ENCODE peak calls at places on chromosomes 4 and X, in nine cellular contexts. C is A549, J is spleen, W is prostate gland, P is ascending aorta, Y is tibial artery, L is lung, N is MM.1S, O is IMR-90. E is an unnamed sample. For H3K4me1, the result is how much of the 10 kb centered on the place peaks cover.

GRCh38 chr4:126106658-126107057 is 791.9 kb downstream of the FAT4 start:
- DNase-seq in C (peak), J (no peak), W (no peak), P (no peak), Y (no peak), L (no peak), N (no peak), O (no peak), E (no peak)

GRCh38 chr4:73676881-73677323 is 56.7 kb upstream of the RASSF6 start:
- DNase-seq in C (peak), J (no peak), W (peak), P (no peak), Y (no peak), L (no peak), N (no peak), O (peak), E (no peak)

GRCh38 chr4:145934434-145935047 is 4.1 kb downstream of the ZNF827 start:
- DNase-seq in C (no peak), J (no peak), W (no peak), P (no peak), Y (no peak), L (no peak), N (no peak), O (no peak), E (no peak)

GRCh38 chrX:120672389-120672788 is 42.5 kb upstream of the C1GALT1C1 start:
- DNase-seq in C (peak), J (no peak), W (no peak), P (peak), Y (peak), L (no peak), N (no peak), O (peak), E (peak)

GRCh38 chr4:183411291-183411861 is 33.1 kb upstream of the CDKN2AIP start:
- DNase-seq in C (no peak), J (peak), W (peak), P (no peak), Y (no peak), L (no peak), N (no peak), O (peak), E (no peak)

GRCh38 chr4:122672091-122672490 is 51.2 kb upstream of the IL21 start:
- DNase-seq in C (no peak), J (no peak), W (no peak), P (no peak), Y (no peak), L (no peak), N (no peak), O (no peak), E (no peak)

GRCh38 chrX:703466-704210 is 73.0 kb downstream of the SHOX start:
- DNase-seq in C (no peak), J (no peak), W (no peak), P (no peak), Y (no peak), L (no peak), N (no peak), O (no peak), E (no peak)

GRCh38 chr4:146076081-146076480 is 99.4 kb upstream of the LSM6 start:
- DNase-seq in C (no peak), J (no peak), W (no peak), P (no peak), Y (no peak), L (no peak), N (no peak), O (no peak), E (no peak)

GRCh38 chrX:118370921-118371624 is 25.2 kb downstream of the WDR44 start:
- DNase-seq in C (no peak), J (no peak), W (no peak), P (no peak), Y (no peak), L (no peak), N (no peak), O (peak), E (no peak)

GRCh38 chr4:145061325-145061920 is 36.6 kb downstream of the ANAPC10 start:
- DNase-seq in C (peak), J (no peak), W (no peak), P (no peak), Y (no peak), L (no peak), N (peak), O (peak), E (no peak)

GRCh38 chr4:104591505-104591904 is 96.8 kb upstream of the CXXC4 start:
- DNase-seq in C (no peak), J (no peak), W (no peak), P (no peak), Y (no peak), L (no peak), N (no peak), O (no peak), E (no peak)

GRCh38 chrX:41441934-41442823 is 5.0 kb upstream of the NYX start:
- DNase-seq in C (peak), J (peak), W (peak), P (peak), Y (peak), L (peak), N (peak), O (peak), E (peak)

GRCh38 chr4:137359691-137360315 is 172.5 kb downstream of the PCDH18 start:
- DNase-seq in C (no peak), J (no peak), W (no peak), P (no peak), Y (no peak), L (no peak), N (peak), O (peak), E (no peak)

GRCh38 chrX:312621-313331 is 5.8 kb downstream of the GTPBP6 start:
- DNase-seq in C (no peak), J (peak), W (no peak), P (no peak), Y (no peak), L (no peak), N (no peak), O (no peak), E (no peak)

GRCh38 chr4:180058731-180059215 is 2184.4 kb upstream of the TENM3 start:
- DNase-seq in C (peak), J (peak), W (peak), P (peak), Y (no peak), L (peak), N (peak), O (peak), E (no peak)

GRCh38 chr4:55554453-55555030 is 7.8 kb upstream of the CLOCK start:
- DNase-seq in C (peak), J (no peak), W (no peak), P (no peak), Y (no peak), L (no peak), N (peak), O (peak), E (no peak)

GRCh38 chrX:39809326-39809725 is 288.4 kb downstream of the BCOR start:
- DNase-seq in C (peak), J (no peak), W (no peak), P (no peak), Y (no peak), L (no peak), N (no peak), O (peak), E (no peak)

GRCh38 chrX:44506688-44507087 is 36.0 kb downstream of the FUNDC1 start:
- DNase-seq in C (no peak), J (no peak), W (no peak), P (no peak), Y (no peak), L (no peak), N (no peak), O (no peak), E (no peak)

GRCh38 chr4:147853706-147854105 is 121.8 kb downstream of the ARHGAP10 start:
- DNase-seq in C (no peak), J (no peak), W (no peak), P (no peak), Y (no peak), L (no peak), N (no peak), O (peak), E (no peak)

GRCh38 chr4:41620594-41621256 is 82.8 kb downstream of the LIMCH1 start:
- DNase-seq in C (no peak), J (no peak), W (no peak), P (peak), Y (no peak), L (no peak), N (no peak), O (no peak), E (no peak)

GRCh38 chr4:186144180-186144579 is 39.7 kb downstream of the FAM149A start:
- DNase-seq in C (peak), J (no peak), W (peak), P (no peak), Y (peak), L (no peak), N (peak), O (peak), E (no peak)

GRCh38 chr4:11634283-11634682 is 205.6 kb upstream of the HS3ST1 start:
- DNase-seq in C (no peak), J (no peak), W (no peak), P (no peak), Y (no peak), L (no peak), N (no peak), O (no peak), E (no peak)

GRCh38 chr4:123397276-123398150 is 918 bp downstream of the SPRY1 start:
- DNase-seq in C (peak), J (peak), W (peak), P (peak), Y (peak), L (peak), N (peak), O (peak), E (no peak)

GRCh38 chr4:168028970-168029610 is 63.2 kb upstream of the ANXA10 start:
- DNase-seq in C (no peak), J (no peak), W (no peak), P (no peak), Y (no peak), L (no peak), N (no peak), O (peak), E (no peak)

GRCh38 chr4:73653695-73654106 is 33.5 kb upstream of the RASSF6 start:
- DNase-seq in C (peak), J (no peak), W (peak), P (no peak), Y (peak), L (no peak), N (peak), O (peak), E (no peak)

GRCh38 chr4:137310156-137310555 is 222.1 kb downstream of the PCDH18 start:
- DNase-seq in C (no peak), J (no peak), W (no peak), P (no peak), Y (no peak), L (no peak), N (no peak), O (peak), E (no peak)

GRCh38 chr4:169971456-169972015 is 54.7 kb downstream of the MFAP3L start:
- DNase-seq in C (no peak), J (no peak), W (no peak), P (peak), Y (peak), L (no peak), N (no peak), O (no peak), E (no peak)

GRCh38 chr4:93302310-93302709 is 526.2 kb upstream of the ATOH1 start:
- DNase-seq in C (no peak), J (no peak), W (no peak), P (no peak), Y (no peak), L (no peak), N (no peak), O (no peak), E (no peak)
- H3K4me1 ChIP-seq in C (under half), J (under half), W (under half), P (under half), Y (under half), L (under half), N (under half), O (under half), E (under half)

GRCh38 chrX:34943235-34943634 is 639 bp downstream of the FAM47B start:
- DNase-seq in C (no peak), J (peak), W (no peak), P (no peak), Y (no peak), L (no peak), N (no peak), O (no peak), E (no peak)
- H3K4me1 ChIP-seq in C (under half), J (under half), W (under half), P (under half), Y (under half), L (under half), N (under half), O (under half), E (under half)

GRCh38 chr4:6937748-6938147 is 28.1 kb downstream of the TBC1D14 start:
- DNase-seq in C (no peak), J (no peak), W (no peak), P (no peak), Y (no peak), L (no peak), N (no peak), O (no peak), E (no peak)

GRCh38 chr4:6938237-6938636 is 28.6 kb downstream of the TBC1D14 start:
- DNase-seq in C (no peak), J (peak), W (no peak), P (peak), Y (peak), L (no peak), N (no peak), O (no peak), E (no peak)

GRCh38 chr4:6939761-6940743 is 30.4 kb downstream of the TBC1D14 start:
- DNase-seq in C (no peak), J (no peak), W (no peak), P (no peak), Y (no peak), L (no peak), N (no peak), O (no peak), E (no peak)

GRCh38 chr4:6937201-6937600 is 27.6 kb downstream of the TBC1D14 start:
- DNase-seq in C (no peak), J (no peak), W (no peak), P (no peak), Y (no peak), L (no peak), N (no peak), O (no peak), E (no peak)

GRCh38 chr4:6938758-6939201 is 29.2 kb downstream of the TBC1D14 start:
- DNase-seq in C (no peak), J (no peak), W (no peak), P (no peak), Y (peak), L (no peak), N (no peak), O (no peak), E (no peak)
- H3K4me1 ChIP-seq in C (under half), J (half or more), W (under half), P (under half), Y (under half), L (under half), N (under half), O (under half), E (under half)

DNA sequence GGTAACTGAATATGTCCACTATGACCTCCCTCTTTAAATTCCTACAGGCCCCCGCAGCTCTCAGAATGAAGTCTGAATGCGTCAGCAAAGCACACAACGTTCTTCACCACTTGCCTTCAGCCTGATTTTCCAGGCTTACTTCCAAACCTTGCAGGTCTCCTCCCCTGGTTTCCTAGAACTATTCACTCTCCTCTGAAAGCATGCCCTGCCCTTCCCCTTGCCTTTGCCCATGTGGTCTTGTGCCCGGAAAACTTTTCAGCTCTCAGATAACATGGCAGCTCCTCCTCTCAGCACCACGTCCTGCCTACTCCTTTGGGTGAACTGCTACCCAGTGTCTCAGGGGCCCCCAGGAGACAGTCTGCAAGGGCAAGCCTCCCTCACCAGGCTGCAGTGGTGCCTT is 268.5 kb upstream of the LDB2 start:
- DNase-seq in C (no peak), J (no peak), W (no peak), P (peak), Y (peak), L (no peak), N (no peak), O (no peak), E (peak)
- H3K4me1 ChIP-seq in C (under half), J (under half), W (under half), P (under half), Y (under half), L (under half), N (under half), O (under half), E (under half)

GRCh38 chr4:1195109-1195671 is 22.8 kb upstream of the SPON2 start:
- DNase-seq in C (no peak), J (no peak), W (no peak), P (peak), Y (no peak), L (no peak), N (no peak), O (no peak), E (no peak)

GRCh38 chr4:1192493-1193205 is 20.3 kb upstream of the SPON2 start:
- DNase-seq in C (peak), J (peak), W (peak), P (no peak), Y (peak), L (no peak), N (no peak), O (no peak), E (no peak)

GRCh38 chr4:1192091-1192492 is 19.7 kb upstream of the SPON2 start:
- DNase-seq in C (peak), J (peak), W (peak), P (peak), Y (peak), L (peak), N (no peak), O (peak), E (peak)

GRCh38 chr4:1194028-1194900 is 21.9 kb upstream of the SPON2 start:
- DNase-seq in C (no peak), J (peak), W (no peak), P (peak), Y (peak), L (no peak), N (no peak), O (peak), E (no peak)

GRCh38 chr4:1193206-1194027 is 21.0 kb upstream of the SPON2 start:
- DNase-seq in C (no peak), J (no peak), W (no peak), P (peak), Y (peak), L (no peak), N (no peak), O (no peak), E (no peak)
- H3K4me1 ChIP-seq in C (under half), J (under half), W (under half), P (under half), Y (under half), L (under half), N (under half), O (under half), E (under half)

GRCh38 chrX:154049209-154050112 is 29.8 kb upstream of the IRAK1 start:
- DNase-seq in C (no peak), J (no peak), W (peak), P (no peak), Y (no peak), L (no peak), N (no peak), O (no peak), E (no peak)

GRCh38 chrX:154050113-154050495 is 30.4 kb upstream of the IRAK1 start:
- DNase-seq in C (no peak), J (no peak), W (no peak), P (no peak), Y (no peak), L (no peak), N (no peak), O (no peak), E (no peak)

GRCh38 chrX:154047266-154047665 is 27.6 kb upstream of the IRAK1 start:
- DNase-seq in C (peak), J (no peak), W (no peak), P (no peak), Y (no peak), L (no peak), N (no peak), O (peak), E (no peak)

GRCh38 chrX:154046262-154046771 is 26.6 kb upstream of the IRAK1 start:
- DNase-seq in C (peak), J (no peak), W (peak), P (no peak), Y (peak), L (no peak), N (no peak), O (peak), E (no peak)

GRCh38 chrX:154048398-154048797 is 28.7 kb upstream of the IRAK1 start:
- DNase-seq in C (no peak), J (peak), W (no peak), P (no peak), Y (no peak), L (no peak), N (no peak), O (no peak), E (no peak)
- H3K4me1 ChIP-seq in C (half or more), J (half or more), W (under half), P (under half), Y (half or more), L (under half), N (under half), O (under half), E (under half)

GRCh38 chr4:102422843-102423242 is 77.6 kb upstream of the SLC39A8 start:
- DNase-seq in C (no peak), J (no peak), W (no peak), P (no peak), Y (no peak), L (no peak), N (no peak), O (no peak), E (no peak)
- H3K4me1 ChIP-seq in C (under half), J (under half), W (under half), P (under half), Y (under half), L (under half), N (under half), O (under half), E (under half)